ENCODE peak calls at places on chromosomes 12 and 14, in six cellular contexts. One of them, this sample, is unnamed.

GRCh38 chr14:72617391-72618011 is 276.4 kb downstream of the DPF3 start:
- DNase-seq in breast epithelium: peak; percentile 66
- DNase-seq in gastrocnemius medialis: peak; percentile 42
- DNase-seq in uterus: no peak
- DNase-seq in esophagus muscularis mucosa: peak; percentile 90
- DNase-seq in stomach: no peak
- DNase-seq in this sample: no peak

GRCh38 chr14:93050761-93051160 is 65.0 kb downstream of the ITPK1 start:
- DNase-seq in breast epithelium: no peak
- DNase-seq in gastrocnemius medialis: no peak
- DNase-seq in uterus: no peak
- DNase-seq in esophagus muscularis mucosa: no peak
- DNase-seq in stomach: no peak
- DNase-seq in this sample: no peak

GRCh38 chr12:94379479-94380113 is 80.1 kb downstream of the CEP83 start:
- DNase-seq in breast epithelium: no peak
- DNase-seq in gastrocnemius medialis: no peak
- DNase-seq in uterus: no peak
- DNase-seq in esophagus muscularis mucosa: no peak
- DNase-seq in stomach: no peak
- DNase-seq in this sample: no peak

GRCh38 chr14:23882884-23883283 is 70.7 kb upstream of the DHRS4 start:
- DNase-seq in breast epithelium: no peak
- DNase-seq in gastrocnemius medialis: no peak
- DNase-seq in uterus: no peak
- DNase-seq in esophagus muscularis mucosa: peak; percentile 39
- DNase-seq in stomach: no peak
- DNase-seq in this sample: no peak

GRCh38 chr14:84482256-84483071 is 1047.5 kb upstream of the FLRT2 start:
- DNase-seq in breast epithelium: no peak
- DNase-seq in gastrocnemius medialis: no peak
- DNase-seq in uterus: no peak
- DNase-seq in esophagus muscularis mucosa: no peak
- DNase-seq in stomach: no peak
- DNase-seq in this sample: peak; percentile 4

GRCh38 chr12:118063567-118064391 is 2.8 kb upstream of the WSB2 start:
- DNase-seq in breast epithelium: no peak
- DNase-seq in gastrocnemius medialis: no peak
- DNase-seq in uterus: no peak
- DNase-seq in esophagus muscularis mucosa: no peak
- DNase-seq in stomach: no peak
- DNase-seq in this sample: no peak

GRCh38 chr12:52215587-52216031 is 17.4 kb upstream of the KRT7 start:
- DNase-seq in breast epithelium: peak; percentile 73
- DNase-seq in gastrocnemius medialis: peak; percentile 75
- DNase-seq in uterus: no peak
- DNase-seq in esophagus muscularis mucosa: no peak
- DNase-seq in stomach: no peak
- DNase-seq in this sample: no peak

GRCh38 chr12:78562358-78563205 is 302.0 kb upstream of the SYT1 start:
- DNase-seq in breast epithelium: no peak
- DNase-seq in gastrocnemius medialis: no peak
- DNase-seq in uterus: no peak
- DNase-seq in esophagus muscularis mucosa: no peak
- DNase-seq in stomach: no peak
- DNase-seq in this sample: no peak

GRCh38 chr14:80698974-80699373 is 242.6 kb downstream of the CEP128 start:
- DNase-seq in breast epithelium: no peak
- DNase-seq in gastrocnemius medialis: no peak
- DNase-seq in uterus: no peak
- DNase-seq in esophagus muscularis mucosa: no peak
- DNase-seq in stomach: no peak
- DNase-seq in this sample: no peak

GRCh38 chr14:75283162-75283883 is 4.7 kb downstream of the FOS start:
- DNase-seq in breast epithelium: no peak
- DNase-seq in gastrocnemius medialis: no peak
- DNase-seq in uterus: no peak
- DNase-seq in esophagus muscularis mucosa: no peak
- DNase-seq in stomach: peak; percentile 72
- DNase-seq in this sample: no peak
- TF ChIP-seq POLR2A in breast epithelium: no peak
- TF ChIP-seq POLR2A in gastrocnemius medialis: no peak
- TF ChIP-seq POLR2A in uterus: no peak
- TF ChIP-seq POLR2A in esophagus muscularis mucosa: peak; percentile 25
- TF ChIP-seq POLR2A in stomach: peak; percentile 81
- TF ChIP-seq POLR2A in this sample: no peak

GRCh38 chr14:50311337-50311973 is 574 bp downstream of the L2HGDH start:
- DNase-seq in breast epithelium: no peak
- DNase-seq in gastrocnemius medialis: no peak
- DNase-seq in uterus: no peak
- DNase-seq in esophagus muscularis mucosa: no peak
- DNase-seq in stomach: no peak
- DNase-seq in this sample: no peak

GRCh38 chr14:50308363-50308762 is 3.7 kb downstream of the L2HGDH start:
- DNase-seq in breast epithelium: no peak
- DNase-seq in gastrocnemius medialis: no peak
- DNase-seq in uterus: no peak
- DNase-seq in esophagus muscularis mucosa: no peak
- DNase-seq in stomach: no peak
- DNase-seq in this sample: no peak

GRCh38 chr14:50311974-50312733 is at the start of the genes DMAC2L and L2HGDH:
- DNase-seq in breast epithelium: peak; percentile 86
- DNase-seq in gastrocnemius medialis: peak; percentile 92
- DNase-seq in uterus: peak; percentile 90
- DNase-seq in esophagus muscularis mucosa: peak; percentile 97
- DNase-seq in stomach: peak; percentile 94
- DNase-seq in this sample: peak; percentile 76

GRCh38 chr14:50310445-50310844 is 1.6 kb downstream of the L2HGDH start:
- DNase-seq in breast epithelium: no peak
- DNase-seq in gastrocnemius medialis: no peak
- DNase-seq in uterus: no peak
- DNase-seq in esophagus muscularis mucosa: no peak
- DNase-seq in stomach: no peak
- DNase-seq in this sample: no peak

DNA sequence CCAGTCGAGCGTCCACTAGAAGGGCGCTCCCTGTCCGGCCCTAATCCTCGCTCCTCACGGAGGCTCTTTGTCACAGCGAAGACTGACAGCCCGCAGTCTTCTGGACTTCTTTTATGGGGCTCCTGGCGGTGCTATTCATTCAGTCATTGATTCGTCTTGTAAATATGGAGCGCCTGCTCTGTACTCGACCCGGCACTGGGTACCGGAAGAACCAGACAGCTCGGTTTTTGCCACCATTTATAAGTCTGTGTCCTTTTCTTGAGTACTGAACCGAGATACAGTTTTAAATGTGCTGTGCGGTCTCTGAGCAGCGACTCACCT is 570 bp downstream of the DMAC2L start:
- DNase-seq in breast epithelium: no peak
- DNase-seq in gastrocnemius medialis: no peak
- DNase-seq in uterus: no peak
- DNase-seq in esophagus muscularis mucosa: no peak
- DNase-seq in stomach: no peak
- DNase-seq in this sample: no peak
- TF ChIP-seq POLR2A in breast epithelium: no peak
- TF ChIP-seq POLR2A in gastrocnemius medialis: no peak
- TF ChIP-seq POLR2A in uterus: no peak
- TF ChIP-seq POLR2A in esophagus muscularis mucosa: no peak
- TF ChIP-seq POLR2A in stomach: no peak
- TF ChIP-seq POLR2A in this sample: no peak

GRCh38 chr12:32000373-32001005 is 41.3 kb downstream of the RESF1 start:
- DNase-seq in breast epithelium: no peak
- DNase-seq in gastrocnemius medialis: no peak
- DNase-seq in uterus: no peak
- DNase-seq in esophagus muscularis mucosa: no peak
- DNase-seq in stomach: no peak
- DNase-seq in this sample: no peak

GRCh38 chr12:31999692-32000091 is 40.5 kb downstream of the RESF1 start:
- DNase-seq in breast epithelium: no peak
- DNase-seq in gastrocnemius medialis: no peak
- DNase-seq in uterus: no peak
- DNase-seq in esophagus muscularis mucosa: no peak
- DNase-seq in stomach: no peak
- DNase-seq in this sample: no peak

GRCh38 chr12:32003654-32004053 is 44.4 kb downstream of the RESF1 start:
- DNase-seq in breast epithelium: no peak
- DNase-seq in gastrocnemius medialis: no peak
- DNase-seq in uterus: no peak
- DNase-seq in esophagus muscularis mucosa: no peak
- DNase-seq in stomach: no peak
- DNase-seq in this sample: no peak

GRCh38 chr12:32005496-32006125 is 46.4 kb downstream of the RESF1 start:
- DNase-seq in breast epithelium: no peak
- DNase-seq in gastrocnemius medialis: no peak
- DNase-seq in uterus: no peak
- DNase-seq in esophagus muscularis mucosa: no peak
- DNase-seq in stomach: no peak
- DNase-seq in this sample: no peak

DNA sequence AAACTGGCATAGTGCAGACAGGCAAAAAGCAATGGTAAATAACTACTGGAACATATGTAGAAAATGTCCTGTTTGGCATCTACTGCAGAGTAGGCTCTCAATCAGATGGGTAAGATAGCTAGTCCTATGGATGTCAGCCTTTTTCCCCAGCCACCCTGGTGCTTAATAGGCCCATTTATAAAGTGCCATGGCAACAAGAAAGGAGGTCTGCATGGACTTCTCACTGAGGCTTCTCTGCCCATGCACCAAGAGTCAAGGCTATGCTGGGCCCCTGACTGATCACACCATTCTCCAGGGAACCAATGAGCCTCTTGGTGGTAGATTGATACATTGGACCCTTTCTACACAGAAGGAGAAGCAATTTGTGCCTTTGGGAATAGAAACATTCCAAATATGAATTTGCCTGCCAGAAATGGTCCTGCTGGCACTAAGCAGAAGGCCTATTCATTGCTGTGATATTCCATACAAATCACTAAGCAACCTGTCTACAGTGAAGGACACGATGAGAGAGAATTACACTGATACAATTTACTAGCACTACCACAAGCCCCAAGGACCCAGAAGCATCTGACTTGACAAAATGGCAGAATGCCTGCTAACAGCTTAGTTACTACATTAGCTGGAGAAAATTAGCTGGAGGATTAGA is 43.8 kb downstream of the RESF1 start:
- DNase-seq in breast epithelium: no peak
- DNase-seq in gastrocnemius medialis: no peak
- DNase-seq in uterus: no peak
- DNase-seq in esophagus muscularis mucosa: no peak
- DNase-seq in stomach: no peak
- DNase-seq in this sample: no peak
- TF ChIP-seq POLR2A in breast epithelium: no peak
- TF ChIP-seq POLR2A in gastrocnemius medialis: no peak
- TF ChIP-seq POLR2A in uterus: no peak
- TF ChIP-seq POLR2A in esophagus muscularis mucosa: no peak
- TF ChIP-seq POLR2A in stomach: no peak
- TF ChIP-seq POLR2A in this sample: no peak

GRCh38 chr12:114998118-114998771 is 314.3 kb upstream of the TBX3 start:
- DNase-seq in breast epithelium: no peak
- DNase-seq in gastrocnemius medialis: no peak
- DNase-seq in uterus: no peak
- DNase-seq in esophagus muscularis mucosa: no peak
- DNase-seq in stomach: no peak
- DNase-seq in this sample: no peak
- TF ChIP-seq POLR2A in breast epithelium: no peak
- TF ChIP-seq POLR2A in gastrocnemius medialis: no peak
- TF ChIP-seq POLR2A in uterus: no peak
- TF ChIP-seq POLR2A in esophagus muscularis mucosa: no peak
- TF ChIP-seq POLR2A in stomach: no peak
- TF ChIP-seq POLR2A in this sample: no peak